ENCODE peak calls at places on chromosomes 11 and 22, in five cellular contexts. P, T, N, D and I are unnamed samples.

GRCh38 chr22:31945478-31945815 is 1.1 kb downstream of the YWHAH start:
- DNase-seq in N (no peak), D (no peak), T (no peak), P (no peak), I (no peak)

GRCh38 chr11:82732734-82733443 is 775 bp downstream of the FAM181B start:
- DNase-seq in P (peak), T (no peak), D (peak), N (no peak), I (no peak)

GRCh38 chr11:16166571-16166970 is 189.8 kb downstream of the SOX6 start:
- DNase-seq in D (no peak), N (no peak), P (no peak), T (peak), I (no peak)

GRCh38 chr11:44565008-44565745 is at the start of gene CD82:
- DNase-seq in T (peak), D (peak), N (peak), P (peak), I (peak)

GRCh38 chr11:94623120-94623735 is 56.1 kb downstream of the PIWIL4 start:
- DNase-seq in N (peak), T (peak), D (peak), P (peak), I (peak)

GRCh38 chr11:119861160-119861559 is 132.2 kb upstream of the NECTIN1 start:
- DNase-seq in D (no peak), P (no peak), N (no peak), T (no peak), I (no peak)

GRCh38 chr11:120586072-120586471 is 74.5 kb downstream of the GRIK4 start:
- DNase-seq in P (no peak), D (no peak), N (no peak), T (no peak), I (no peak)

GRCh38 chr11:15430381-15430780 is 315.7 kb downstream of the INSC start:
- DNase-seq in N (no peak), P (no peak), T (no peak), D (no peak), I (no peak)

GRCh38 chr22:32636884-32637283 is 162.3 kb downstream of the FBXO7 start:
- DNase-seq in T (no peak), P (no peak), N (no peak), D (no peak), I (no peak)

GRCh38 chr22:39148727-39149535 is 3.5 kb downstream of the CBX7 start:
- DNase-seq in N (peak), T (no peak), D (peak), P (peak), I (no peak)

GRCh38 chr11:77776455-77776854 is 44.1 kb downstream of the RSF1 start:
- DNase-seq in P (no peak), D (no peak), N (peak), T (peak), I (no peak)

GRCh38 chr11:62713343-62713742 is 5.9 kb downstream of the GNG3 start:
- DNase-seq in D (peak), T (no peak), P (no peak), N (no peak), I (no peak)

GRCh38 chr11:72569966-72570892 is 104.0 kb downstream of the PDE2A start:
- DNase-seq in P (no peak), T (peak), D (no peak), N (peak), I (no peak)

GRCh38 chr11:67640021-67640757 is 626 bp upstream of the TBX10 start:
- DNase-seq in D (peak), N (peak), T (peak), P (peak), I (no peak)

GRCh38 chr11:13868710-13869403 is 93.7 kb upstream of the SPON1 start:
- DNase-seq in D (peak), P (no peak), T (no peak), N (no peak), I (no peak)

GRCh38 chr11:10674991-10675440 is 18.5 kb downstream of the IRAG1 start:
- DNase-seq in N (no peak), D (no peak), T (no peak), P (no peak), I (no peak)

GRCh38 chr11:35158371-35159081 is 19.6 kb downstream of the CD44 start:
- DNase-seq in P (no peak), D (peak), T (no peak), N (peak), I (no peak)

GRCh38 chr11:74863410-74863809 is 85.5 kb downstream of the XRRA1 start:
- DNase-seq in T (no peak), N (no peak), D (no peak), P (no peak), I (no peak)

GRCh38 chr11:15816270-15816871 is 540.0 kb downstream of the SOX6 start:
- DNase-seq in N (peak), D (peak), T (peak), P (no peak), I (no peak)

GRCh38 chr11:113894421-113894996 is 10.1 kb upstream of the HTR3B start:
- DNase-seq in D (no peak), T (no peak), P (no peak), N (no peak), I (no peak)

GRCh38 chr11:95501761-95502266 is 270.8 kb upstream of the SESN3 start:
- DNase-seq in T (no peak), P (no peak), D (no peak), N (no peak), I (no peak)

GRCh38 chr11:84588131-84588829 is 1038.9 kb downstream of the DLG2 start:
- DNase-seq in P (no peak), D (peak), T (no peak), N (no peak), I (no peak)

GRCh38 chr11:115042002-115042401 is 363.7 kb downstream of the NXPE2 start:
- DNase-seq in P (no peak), D (peak), T (no peak), N (no peak), I (no peak)

GRCh38 chr11:117930668-117931330 is 1.6 kb upstream of the TMPRSS13 start:
- DNase-seq in T (no peak), P (no peak), N (no peak), D (no peak), I (no peak)

GRCh38 chr11:115657586-115657985 is 153.4 kb upstream of the CADM1 start:
- DNase-seq in D (no peak), T (peak), P (no peak), N (no peak), I (no peak)

GRCh38 chr22:43031617-43032016 is 16.7 kb upstream of the PACSIN2 start:
- DNase-seq in T (no peak), N (peak), P (no peak), D (peak), I (no peak)

GRCh38 chr11:8292351-8292750 is 28.7 kb upstream of the LMO1 start:
- DNase-seq in T (no peak), D (no peak), P (peak), N (no peak), I (no peak)

GRCh38 chr11:60857378-60858232 is 1.9 kb upstream of the PTGDR2 start:
- DNase-seq in N (peak), T (peak), D (no peak), P (no peak), I (no peak)

GRCh38 chr11:95378106-95378505 is 147.1 kb upstream of the SESN3 start:
- DNase-seq in T (no peak), N (no peak), P (no peak), D (no peak), I (no peak)

GRCh38 chr11:9130297-9130696 is 38.9 kb upstream of the SCUBE2 start:
- DNase-seq in T (no peak), D (no peak), N (no peak), P (no peak), I (no peak)

GRCh38 chr22:36386900-36387663 is 685 bp downstream of the MYH9 start:
- DNase-seq in D (no peak), T (no peak), N (no peak), P (no peak), I (no peak)

GRCh38 chr11:46308632-46309419 is 31.4 kb downstream of the CREB3L1 start:
- DNase-seq in P (peak), N (peak), D (peak), T (peak), I (peak)

GRCh38 chr11:125375146-125375545 is 120.9 kb downstream of the FEZ1 start:
- DNase-seq in D (no peak), T (no peak), N (no peak), P (no peak), I (no peak)

GRCh38 chr11:74679513-74679865 is 51.7 kb downstream of the CHRDL2 start:
- DNase-seq in P (peak), T (no peak), D (no peak), N (no peak), I (no peak)

GRCh38 chr11:128734439-128735224 is 40.8 kb downstream of the FLI1 start:
- DNase-seq in P (no peak), N (no peak), T (no peak), D (no peak), I (no peak)

GRCh38 chr22:41681616-41682015 is 7.1 kb downstream of the SNU13 start:
- DNase-seq in D (no peak), N (no peak), T (no peak), P (no peak), I (no peak)

GRCh38 chr22:24434472-24435322 is 7.3 kb downstream of the ADORA2A start:
- DNase-seq in N (peak), T (no peak), P (no peak), D (no peak), I (no peak)

GRCh38 chr11:69013009-69013951 is at the start of gene MRGPRF:
- DNase-seq in T (peak), P (peak), D (peak), N (peak), I (no peak)

GRCh38 chr11:69012092-69013008 is 696 bp downstream of the MRGPRF start:
- DNase-seq in T (peak), D (no peak), N (peak), P (peak), I (no peak)

GRCh38 chr11:69010964-69011623 is 2.0 kb downstream of the MRGPRF start:
- DNase-seq in P (peak), N (peak), T (peak), D (peak), I (peak)

GRCh38 chr11:69010361-69010891 is 2.6 kb downstream of the MRGPRF start:
- DNase-seq in N (peak), P (no peak), D (no peak), T (peak), I (no peak)

GRCh38 chr11:69011624-69012091 is 1.4 kb downstream of the MRGPRF start:
- DNase-seq in N (no peak), T (no peak), P (no peak), D (no peak), I (no peak)
- H3K4me3 ChIP-seq in N (no peak), T (peak), P (no peak), D (no peak), I (no peak)

DNA sequence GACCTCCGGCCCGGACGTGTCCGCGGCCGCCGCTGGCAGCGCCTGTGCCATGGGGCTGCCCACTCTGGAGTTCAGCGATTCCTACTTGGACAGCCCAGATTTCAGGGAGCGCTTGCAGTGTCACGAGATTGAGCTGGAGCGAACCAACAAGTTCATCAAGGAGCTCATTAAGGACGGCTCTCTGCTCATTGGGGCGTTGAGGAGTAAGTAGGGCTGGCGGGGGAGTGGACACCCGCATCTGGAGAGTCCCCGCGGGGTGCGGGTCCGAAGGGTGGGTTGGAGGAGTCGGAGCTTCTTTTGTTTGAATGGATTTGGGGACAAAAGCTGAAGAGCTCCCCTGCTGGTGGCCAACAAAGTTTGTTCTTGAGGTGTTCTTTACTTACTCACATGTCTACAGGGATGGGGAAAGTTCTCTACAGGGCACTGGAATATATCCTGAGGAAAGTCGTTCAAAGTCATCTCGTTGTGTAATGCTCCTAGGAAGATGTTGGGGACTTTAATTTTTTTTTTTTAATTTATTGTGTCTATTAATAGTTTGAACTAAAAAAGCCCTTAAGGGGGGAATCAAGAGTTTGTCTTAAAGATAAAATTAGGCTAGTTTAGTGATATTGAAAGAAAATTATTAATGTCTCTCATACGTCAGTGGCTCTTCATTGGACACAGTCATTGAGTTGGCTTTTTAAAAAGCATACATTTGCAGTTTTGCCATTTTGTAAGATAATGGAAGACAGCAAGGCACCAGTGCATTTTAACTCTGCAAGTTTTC is 725 bp downstream of the ARHGAP42 start:
- DNase-seq in D (peak), P (peak), N (peak), T (peak), I (peak)
- H3K9ac ChIP-seq in D (peak), P (peak), N (peak), T (peak), I (peak)

DNA sequence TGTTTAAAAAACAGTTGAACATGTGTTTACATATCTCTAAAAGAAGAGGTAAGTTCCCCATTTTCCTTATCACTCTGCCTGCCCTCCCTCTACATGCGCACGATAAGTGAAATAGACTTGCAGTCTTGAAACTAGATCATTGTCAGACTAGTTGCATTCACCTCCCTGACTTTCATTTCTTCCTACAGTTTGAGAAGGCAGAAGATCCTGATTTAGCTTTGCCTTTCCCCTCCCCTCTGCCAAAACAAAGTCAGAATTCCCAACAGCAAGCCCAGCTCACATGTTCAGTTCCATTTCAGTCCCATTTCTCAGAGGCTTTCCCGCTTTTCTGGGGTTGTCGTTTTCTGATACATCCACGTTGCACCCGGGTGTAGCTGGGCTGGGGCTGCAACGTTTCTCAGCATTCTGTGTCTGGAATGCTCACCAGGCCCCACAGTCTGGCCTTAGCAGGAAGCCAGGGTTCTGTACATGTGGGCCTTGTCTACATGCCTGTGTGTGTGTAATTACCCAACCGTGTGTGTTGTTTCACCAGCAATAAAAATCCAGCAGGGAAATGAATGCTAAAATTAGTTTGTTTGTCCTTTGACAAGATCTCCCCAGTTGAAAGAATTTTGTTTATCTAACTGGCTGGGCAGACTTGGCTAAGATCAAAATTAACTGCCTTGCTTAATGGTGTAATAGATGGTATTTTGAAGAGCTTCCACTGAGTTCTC is 179.2 kb downstream of the DBX1 start:
- DNase-seq in P (no peak), T (peak), N (peak), D (no peak), I (no peak)
- H2AK5ac ChIP-seq in P (no peak), T (peak), N (no peak), D (no peak), I (no peak)

GRCh38 chr11:862704-863388 is 20.2 kb downstream of the TSPAN4 start:
- DNase-seq in N (no peak), T (no peak), P (peak), D (no peak), I (no peak)
- H3K4me3 ChIP-seq in N (no peak), T (no peak), P (no peak), D (no peak), I (no peak)

GRCh38 chr11:65353900-65354264 is 669 bp upstream of the TIGD3 start:
- DNase-seq in T (no peak), D (peak), P (no peak), N (no peak), I (no peak)

GRCh38 chr11:65354265-65355012 is at the start of gene TIGD3:
- DNase-seq in T (peak), P (peak), N (peak), D (peak), I (peak)

GRCh38 chr11:65352783-65353182 is 1.8 kb upstream of the TIGD3 start:
- DNase-seq in T (peak), P (no peak), N (peak), D (no peak), I (no peak)

GRCh38 chr11:65355013-65355775 is 643 bp downstream of the TIGD3 start:
- DNase-seq in D (peak), N (no peak), P (peak), T (no peak), I (peak)

DNA sequence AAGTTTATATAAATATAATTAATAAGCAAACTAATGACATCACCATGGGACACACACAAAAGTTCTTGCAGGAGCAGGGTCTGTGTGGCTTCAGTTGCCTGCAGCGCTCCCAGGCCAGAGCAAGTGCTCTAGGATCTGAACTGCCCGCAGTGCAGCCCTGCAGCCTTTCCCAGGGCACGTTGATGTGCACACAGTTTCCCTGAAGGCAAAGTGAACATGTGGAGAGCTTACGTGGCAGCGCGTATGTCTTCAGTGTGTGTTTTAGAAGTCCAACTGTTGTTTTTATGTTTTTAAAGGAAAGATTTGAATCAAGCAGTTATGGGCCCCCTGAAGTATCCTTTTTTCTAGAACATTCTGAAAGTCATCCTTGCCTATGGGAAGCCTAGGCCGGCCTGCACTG is 1.2 kb upstream of the TIGD3 start:
- DNase-seq in D (no peak), P (no peak), N (no peak), T (no peak), I (no peak)
- H3K9ac ChIP-seq in D (no peak), P (no peak), N (peak), T (no peak), I (no peak)